ENCODE peak calls at places on chromosome 1, in eight cellular contexts. R is NCI-H1417; X is spleen; T is H54; V is right lobe of liver; J is amygdala; O is AG20443; W is activated effector memory CD4-positive, alpha-beta T cell treated with anti-CD3 and anti-CD28 coated beads, Interleukin-2, amount 50 U/mL, for 16 hours. G is an unnamed sample.

GRCh38 chr1:181079382-181079781 is 9.1 kb upstream of the IER5 start:
- DNase-seq in J (no peak), X (no peak), W (no peak), O (no peak), T (no peak), V (no peak), R (no peak), G (no peak)

GRCh38 chr1:185017338-185017737 is 28.0 kb upstream of the RNF2 start:
- DNase-seq in V (no peak), T (peak), W (no peak), R (no peak), X (no peak), O (peak), J (no peak), G (no peak)

GRCh38 chr1:153771841-153772593 is 3.2 kb upstream of the SLC27A3 start:
- DNase-seq in O (no peak), J (no peak), X (peak), T (no peak), V (no peak), R (no peak), W (no peak), G (peak)

GRCh38 chr1:235423214-235423652 is 56.0 kb downstream of the TBCE start:
- DNase-seq in V (no peak), R (no peak), X (no peak), O (no peak), T (no peak), J (no peak), W (peak), G (no peak)

GRCh38 chr1:161227196-161227871 is 1.5 kb downstream of the TOMM40L start:
- DNase-seq in J (peak), O (peak), W (peak), T (peak), R (peak), V (peak), X (peak), G (no peak)

GRCh38 chr1:46394108-46394871 is at the start of gene FAAH:
- DNase-seq in V (peak), X (peak), T (no peak), R (peak), J (peak), W (peak), O (peak), G (no peak)

GRCh38 chr1:244967159-244967558 is 102.8 kb upstream of the HNRNPU start:
- DNase-seq in V (no peak), T (no peak), O (no peak), R (no peak), W (no peak), X (no peak), J (no peak), G (no peak)

GRCh38 chr1:6870571-6870970 is 85.3 kb downstream of the CAMTA1 start:
- DNase-seq in W (no peak), V (no peak), T (no peak), X (no peak), J (no peak), O (no peak), R (no peak), G (no peak)

GRCh38 chr1:111671849-111672248 is 52.3 kb downstream of the RAP1A start:
- DNase-seq in W (no peak), J (no peak), V (no peak), T (no peak), O (no peak), X (no peak), R (no peak), G (no peak)

GRCh38 chr1:178768423-178768822 is 43.4 kb downstream of the RALGPS2 start:
- DNase-seq in J (no peak), V (no peak), W (no peak), O (peak), T (no peak), X (no peak), R (peak), G (no peak)